ENCODE peak calls at places on chromosomes 6 and 20, in ten cellular contexts. One of them, this sample, is unnamed.

GRCh38 chr20:44776977-44777376 is 31.3 kb downstream of the KCNK15 start:
- DNase-seq in activated CD8-positive, alpha-beta memory T cell treated with anti-CD3 and anti-CD28 coated beads for 48 hours: no peak
- DNase-seq in amygdala: no peak
- DNase-seq in CD4-positive, alpha-beta memory T cell: no peak
- DNase-seq in fibroblast of mammary gland: peak
- DNase-seq in lower leg skin: no peak
- DNase-seq in foreskin fibroblast: no peak
- DNase-seq in NCI-H2081 treated with DMSO at 0.1 percent for 48 hours: no peak
- DNase-seq in lung microvascular endothelial cell: peak
- DNase-seq in T-helper 1 cell: no peak
- DNase-seq in this sample: no peak

GRCh38 chr6:17863971-17864754 is 123.3 kb downstream of the KIF13A start:
- DNase-seq in activated CD8-positive, alpha-beta memory T cell treated with anti-CD3 and anti-CD28 coated beads for 48 hours: no peak
- DNase-seq in amygdala: peak
- DNase-seq in CD4-positive, alpha-beta memory T cell: no peak
- DNase-seq in fibroblast of mammary gland: peak
- DNase-seq in lower leg skin: peak
- DNase-seq in foreskin fibroblast: peak
- DNase-seq in NCI-H2081 treated with DMSO at 0.1 percent for 48 hours: no peak
- DNase-seq in lung microvascular endothelial cell: peak
- DNase-seq in T-helper 1 cell: no peak
- DNase-seq in this sample: no peak

GRCh38 chr6:57207141-57207540 is 15.0 kb downstream of the RAB23 start:
- DNase-seq in activated CD8-positive, alpha-beta memory T cell treated with anti-CD3 and anti-CD28 coated beads for 48 hours: no peak
- DNase-seq in amygdala: no peak
- DNase-seq in CD4-positive, alpha-beta memory T cell: no peak
- DNase-seq in fibroblast of mammary gland: peak
- DNase-seq in lower leg skin: no peak
- DNase-seq in foreskin fibroblast: peak
- DNase-seq in NCI-H2081 treated with DMSO at 0.1 percent for 48 hours: no peak
- DNase-seq in lung microvascular endothelial cell: peak
- DNase-seq in T-helper 1 cell: no peak
- DNase-seq in this sample: no peak

GRCh38 chr6:39224058-39224457 is 5.2 kb downstream of the KCNK5 start:
- DNase-seq in activated CD8-positive, alpha-beta memory T cell treated with anti-CD3 and anti-CD28 coated beads for 48 hours: no peak
- DNase-seq in amygdala: no peak
- DNase-seq in CD4-positive, alpha-beta memory T cell: no peak
- DNase-seq in fibroblast of mammary gland: no peak
- DNase-seq in lower leg skin: no peak
- DNase-seq in foreskin fibroblast: no peak
- DNase-seq in NCI-H2081 treated with DMSO at 0.1 percent for 48 hours: no peak
- DNase-seq in lung microvascular endothelial cell: no peak
- DNase-seq in T-helper 1 cell: no peak
- DNase-seq in this sample: no peak

GRCh38 chr6:44002591-44003344 is 124.5 kb downstream of the MRPL14 start:
- DNase-seq in activated CD8-positive, alpha-beta memory T cell treated with anti-CD3 and anti-CD28 coated beads for 48 hours: peak
- DNase-seq in amygdala: no peak
- DNase-seq in CD4-positive, alpha-beta memory T cell: peak
- DNase-seq in fibroblast of mammary gland: peak
- DNase-seq in lower leg skin: no peak
- DNase-seq in foreskin fibroblast: no peak
- DNase-seq in NCI-H2081 treated with DMSO at 0.1 percent for 48 hours: no peak
- DNase-seq in lung microvascular endothelial cell: peak
- DNase-seq in T-helper 1 cell: peak
- DNase-seq in this sample: no peak

GRCh38 chr20:51862796-51863195 is 60.5 kb upstream of the SALL4 start:
- DNase-seq in activated CD8-positive, alpha-beta memory T cell treated with anti-CD3 and anti-CD28 coated beads for 48 hours: no peak
- DNase-seq in amygdala: no peak
- DNase-seq in CD4-positive, alpha-beta memory T cell: no peak
- DNase-seq in fibroblast of mammary gland: no peak
- DNase-seq in lower leg skin: no peak
- DNase-seq in foreskin fibroblast: no peak
- DNase-seq in NCI-H2081 treated with DMSO at 0.1 percent for 48 hours: no peak
- DNase-seq in lung microvascular endothelial cell: no peak
- DNase-seq in T-helper 1 cell: no peak
- DNase-seq in this sample: no peak

GRCh38 chr6:147268254-147268653 is 64.0 kb downstream of the STXBP5 start:
- DNase-seq in activated CD8-positive, alpha-beta memory T cell treated with anti-CD3 and anti-CD28 coated beads for 48 hours: no peak
- DNase-seq in amygdala: no peak
- DNase-seq in CD4-positive, alpha-beta memory T cell: no peak
- DNase-seq in fibroblast of mammary gland: peak
- DNase-seq in lower leg skin: no peak
- DNase-seq in foreskin fibroblast: peak
- DNase-seq in NCI-H2081 treated with DMSO at 0.1 percent for 48 hours: no peak
- DNase-seq in lung microvascular endothelial cell: no peak
- DNase-seq in T-helper 1 cell: no peak
- DNase-seq in this sample: no peak

GRCh38 chr6:126337323-126337722 is 2.6 kb upstream of the CENPW start:
- DNase-seq in activated CD8-positive, alpha-beta memory T cell treated with anti-CD3 and anti-CD28 coated beads for 48 hours: no peak
- DNase-seq in amygdala: no peak
- DNase-seq in CD4-positive, alpha-beta memory T cell: no peak
- DNase-seq in fibroblast of mammary gland: peak
- DNase-seq in lower leg skin: peak
- DNase-seq in foreskin fibroblast: peak
- DNase-seq in NCI-H2081 treated with DMSO at 0.1 percent for 48 hours: no peak
- DNase-seq in lung microvascular endothelial cell: no peak
- DNase-seq in T-helper 1 cell: no peak
- DNase-seq in this sample: no peak

GRCh38 chr6:14995966-14996602 is 249.8 kb upstream of the JARID2 start:
- DNase-seq in activated CD8-positive, alpha-beta memory T cell treated with anti-CD3 and anti-CD28 coated beads for 48 hours: no peak
- DNase-seq in amygdala: no peak
- DNase-seq in CD4-positive, alpha-beta memory T cell: no peak
- DNase-seq in fibroblast of mammary gland: no peak
- DNase-seq in lower leg skin: no peak
- DNase-seq in foreskin fibroblast: no peak
- DNase-seq in NCI-H2081 treated with DMSO at 0.1 percent for 48 hours: no peak
- DNase-seq in lung microvascular endothelial cell: no peak
- DNase-seq in T-helper 1 cell: no peak
- DNase-seq in this sample: no peak

GRCh38 chr20:2217857-2218529 is 77.8 kb upstream of the TGM3 start:
- DNase-seq in activated CD8-positive, alpha-beta memory T cell treated with anti-CD3 and anti-CD28 coated beads for 48 hours: no peak
- DNase-seq in amygdala: no peak
- DNase-seq in CD4-positive, alpha-beta memory T cell: no peak
- DNase-seq in fibroblast of mammary gland: no peak
- DNase-seq in lower leg skin: peak
- DNase-seq in foreskin fibroblast: no peak
- DNase-seq in NCI-H2081 treated with DMSO at 0.1 percent for 48 hours: no peak
- DNase-seq in lung microvascular endothelial cell: peak
- DNase-seq in T-helper 1 cell: no peak
- DNase-seq in this sample: no peak

GRCh38 chr6:164151161-164151728 is 736.7 kb downstream of the QKI start:
- DNase-seq in activated CD8-positive, alpha-beta memory T cell treated with anti-CD3 and anti-CD28 coated beads for 48 hours: no peak
- DNase-seq in amygdala: peak
- DNase-seq in CD4-positive, alpha-beta memory T cell: no peak
- DNase-seq in fibroblast of mammary gland: no peak
- DNase-seq in lower leg skin: no peak
- DNase-seq in foreskin fibroblast: no peak
- DNase-seq in NCI-H2081 treated with DMSO at 0.1 percent for 48 hours: peak
- DNase-seq in lung microvascular endothelial cell: no peak
- DNase-seq in T-helper 1 cell: no peak
- DNase-seq in this sample: no peak

GRCh38 chr6:152976749-152977148 is 6.1 kb downstream of the FBXO5 start:
- DNase-seq in activated CD8-positive, alpha-beta memory T cell treated with anti-CD3 and anti-CD28 coated beads for 48 hours: no peak
- DNase-seq in amygdala: no peak
- DNase-seq in CD4-positive, alpha-beta memory T cell: no peak
- DNase-seq in fibroblast of mammary gland: no peak
- DNase-seq in lower leg skin: no peak
- DNase-seq in foreskin fibroblast: no peak
- DNase-seq in NCI-H2081 treated with DMSO at 0.1 percent for 48 hours: no peak
- DNase-seq in lung microvascular endothelial cell: no peak
- DNase-seq in T-helper 1 cell: no peak
- DNase-seq in this sample: no peak

GRCh38 chr6:45422541-45423110 is 44.9 kb upstream of the SUPT3H start:
- DNase-seq in activated CD8-positive, alpha-beta memory T cell treated with anti-CD3 and anti-CD28 coated beads for 48 hours: no peak
- DNase-seq in amygdala: no peak
- DNase-seq in CD4-positive, alpha-beta memory T cell: peak
- DNase-seq in fibroblast of mammary gland: no peak
- DNase-seq in lower leg skin: no peak
- DNase-seq in foreskin fibroblast: peak
- DNase-seq in NCI-H2081 treated with DMSO at 0.1 percent for 48 hours: no peak
- DNase-seq in lung microvascular endothelial cell: peak
- DNase-seq in T-helper 1 cell: peak
- DNase-seq in this sample: no peak

GRCh38 chr20:671252-672030 is 4.2 kb downstream of the SCRT2 start:
- DNase-seq in activated CD8-positive, alpha-beta memory T cell treated with anti-CD3 and anti-CD28 coated beads for 48 hours: no peak
- DNase-seq in amygdala: no peak
- DNase-seq in CD4-positive, alpha-beta memory T cell: no peak
- DNase-seq in fibroblast of mammary gland: no peak
- DNase-seq in lower leg skin: no peak
- DNase-seq in foreskin fibroblast: no peak
- DNase-seq in NCI-H2081 treated with DMSO at 0.1 percent for 48 hours: no peak
- DNase-seq in lung microvascular endothelial cell: no peak
- DNase-seq in T-helper 1 cell: no peak
- DNase-seq in this sample: no peak

GRCh38 chr20:40508821-40509220 is 180.2 kb downstream of the MAFB start:
- DNase-seq in activated CD8-positive, alpha-beta memory T cell treated with anti-CD3 and anti-CD28 coated beads for 48 hours: no peak
- DNase-seq in amygdala: no peak
- DNase-seq in CD4-positive, alpha-beta memory T cell: no peak
- DNase-seq in fibroblast of mammary gland: peak
- DNase-seq in lower leg skin: no peak
- DNase-seq in foreskin fibroblast: no peak
- DNase-seq in NCI-H2081 treated with DMSO at 0.1 percent for 48 hours: no peak
- DNase-seq in lung microvascular endothelial cell: no peak
- DNase-seq in T-helper 1 cell: no peak
- DNase-seq in this sample: no peak

GRCh38 chr6:2047855-2048254 is 197.6 kb downstream of the GMDS start:
- DNase-seq in activated CD8-positive, alpha-beta memory T cell treated with anti-CD3 and anti-CD28 coated beads for 48 hours: no peak
- DNase-seq in amygdala: no peak
- DNase-seq in CD4-positive, alpha-beta memory T cell: no peak
- DNase-seq in fibroblast of mammary gland: peak
- DNase-seq in lower leg skin: no peak
- DNase-seq in foreskin fibroblast: no peak
- DNase-seq in NCI-H2081 treated with DMSO at 0.1 percent for 48 hours: no peak
- DNase-seq in lung microvascular endothelial cell: no peak
- DNase-seq in T-helper 1 cell: no peak
- DNase-seq in this sample: no peak

GRCh38 chr20:59819496-59820203 is 113.8 kb downstream of the SYCP2 start:
- DNase-seq in activated CD8-positive, alpha-beta memory T cell treated with anti-CD3 and anti-CD28 coated beads for 48 hours: no peak
- DNase-seq in amygdala: no peak
- DNase-seq in CD4-positive, alpha-beta memory T cell: no peak
- DNase-seq in fibroblast of mammary gland: no peak
- DNase-seq in lower leg skin: peak
- DNase-seq in foreskin fibroblast: no peak
- DNase-seq in NCI-H2081 treated with DMSO at 0.1 percent for 48 hours: no peak
- DNase-seq in lung microvascular endothelial cell: no peak
- DNase-seq in T-helper 1 cell: no peak
- DNase-seq in this sample: no peak

GRCh38 chr6:153059757-153060156 is 57.2 kb upstream of the MTRF1L start:
- DNase-seq in activated CD8-positive, alpha-beta memory T cell treated with anti-CD3 and anti-CD28 coated beads for 48 hours: no peak
- DNase-seq in amygdala: no peak
- DNase-seq in CD4-positive, alpha-beta memory T cell: no peak
- DNase-seq in fibroblast of mammary gland: no peak
- DNase-seq in lower leg skin: no peak
- DNase-seq in foreskin fibroblast: no peak
- DNase-seq in NCI-H2081 treated with DMSO at 0.1 percent for 48 hours: no peak
- DNase-seq in lung microvascular endothelial cell: peak
- DNase-seq in T-helper 1 cell: no peak
- DNase-seq in this sample: no peak

GRCh38 chr6:137856138-137856898 is 10.7 kb upstream of the TNFAIP3 start:
- DNase-seq in activated CD8-positive, alpha-beta memory T cell treated with anti-CD3 and anti-CD28 coated beads for 48 hours: no peak
- DNase-seq in amygdala: no peak
- DNase-seq in CD4-positive, alpha-beta memory T cell: no peak
- DNase-seq in fibroblast of mammary gland: no peak
- DNase-seq in lower leg skin: no peak
- DNase-seq in foreskin fibroblast: no peak
- DNase-seq in NCI-H2081 treated with DMSO at 0.1 percent for 48 hours: no peak
- DNase-seq in lung microvascular endothelial cell: peak
- DNase-seq in T-helper 1 cell: no peak
- DNase-seq in this sample: no peak

GRCh38 chr20:47825011-47825762 is 39.9 kb upstream of the SULF2 start:
- DNase-seq in activated CD8-positive, alpha-beta memory T cell treated with anti-CD3 and anti-CD28 coated beads for 48 hours: no peak
- DNase-seq in amygdala: no peak
- DNase-seq in CD4-positive, alpha-beta memory T cell: no peak
- DNase-seq in fibroblast of mammary gland: no peak
- DNase-seq in lower leg skin: no peak
- DNase-seq in foreskin fibroblast: no peak
- DNase-seq in NCI-H2081 treated with DMSO at 0.1 percent for 48 hours: no peak
- DNase-seq in lung microvascular endothelial cell: no peak
- DNase-seq in T-helper 1 cell: no peak
- DNase-seq in this sample: no peak

GRCh38 chr6:12288844-12289654 is 1.1 kb upstream of the EDN1 start:
- DNase-seq in activated CD8-positive, alpha-beta memory T cell treated with anti-CD3 and anti-CD28 coated beads for 48 hours: peak
- DNase-seq in amygdala: no peak
- DNase-seq in CD4-positive, alpha-beta memory T cell: peak
- DNase-seq in fibroblast of mammary gland: peak
- DNase-seq in lower leg skin: peak
- DNase-seq in foreskin fibroblast: no peak
- DNase-seq in NCI-H2081 treated with DMSO at 0.1 percent for 48 hours: no peak
- DNase-seq in lung microvascular endothelial cell: peak
- DNase-seq in T-helper 1 cell: peak
- DNase-seq in this sample: no peak

GRCh38 chr20:45934046-45934586 is 367 bp upstream of the PCIF1 start:
- DNase-seq in activated CD8-positive, alpha-beta memory T cell treated with anti-CD3 and anti-CD28 coated beads for 48 hours: peak
- DNase-seq in amygdala: peak
- DNase-seq in CD4-positive, alpha-beta memory T cell: no peak
- DNase-seq in fibroblast of mammary gland: peak
- DNase-seq in lower leg skin: no peak
- DNase-seq in foreskin fibroblast: no peak
- DNase-seq in NCI-H2081 treated with DMSO at 0.1 percent for 48 hours: no peak
- DNase-seq in lung microvascular endothelial cell: peak
- DNase-seq in T-helper 1 cell: peak
- DNase-seq in this sample: no peak

GRCh38 chr6:159878341-159878740 is 12.4 kb upstream of the MAS1 start:
- DNase-seq in activated CD8-positive, alpha-beta memory T cell treated with anti-CD3 and anti-CD28 coated beads for 48 hours: no peak
- DNase-seq in amygdala: no peak
- DNase-seq in CD4-positive, alpha-beta memory T cell: no peak
- DNase-seq in fibroblast of mammary gland: no peak
- DNase-seq in lower leg skin: no peak
- DNase-seq in foreskin fibroblast: no peak
- DNase-seq in NCI-H2081 treated with DMSO at 0.1 percent for 48 hours: no peak
- DNase-seq in lung microvascular endothelial cell: no peak
- DNase-seq in T-helper 1 cell: no peak
- DNase-seq in this sample: no peak

GRCh38 chr6:38612386-38612965 is 27.3 kb downstream of the BTBD9 start:
- DNase-seq in activated CD8-positive, alpha-beta memory T cell treated with anti-CD3 and anti-CD28 coated beads for 48 hours: no peak
- DNase-seq in amygdala: no peak
- DNase-seq in CD4-positive, alpha-beta memory T cell: no peak
- DNase-seq in fibroblast of mammary gland: peak
- DNase-seq in lower leg skin: no peak
- DNase-seq in foreskin fibroblast: peak
- DNase-seq in NCI-H2081 treated with DMSO at 0.1 percent for 48 hours: no peak
- DNase-seq in lung microvascular endothelial cell: no peak
- DNase-seq in T-helper 1 cell: no peak
- DNase-seq in this sample: no peak

GRCh38 chr6:8080338-8081151 is 16.4 kb upstream of the BLOC1S5 start:
- DNase-seq in activated CD8-positive, alpha-beta memory T cell treated with anti-CD3 and anti-CD28 coated beads for 48 hours: no peak
- DNase-seq in amygdala: no peak
- DNase-seq in CD4-positive, alpha-beta memory T cell: no peak
- DNase-seq in fibroblast of mammary gland: peak
- DNase-seq in lower leg skin: no peak
- DNase-seq in foreskin fibroblast: peak
- DNase-seq in NCI-H2081 treated with DMSO at 0.1 percent for 48 hours: no peak
- DNase-seq in lung microvascular endothelial cell: peak
- DNase-seq in T-helper 1 cell: no peak
- DNase-seq in this sample: no peak